ENCODE peak calls at places on chromosomes 7 and 10, in six cellular contexts. R, B, J, I, L and V are unnamed samples.

GRCh38 chr7:100584677-100585510 is 1.0 kb downstream of the LRCH4 start:
- DNase-seq in R (no peak), I (peak), J (peak), L (peak), B (peak), V (peak)

GRCh38 chr7:71444130-71444529 is 312.2 kb downstream of the GALNT17 start:
- DNase-seq in L (no peak), R (no peak), B (no peak), J (no peak), I (no peak), V (no peak)

GRCh38 chr10:91607661-91608442 is 25.0 kb downstream of the PPP1R3C start:
- DNase-seq in R (no peak), L (no peak), B (peak), J (no peak), I (no peak), V (no peak)

GRCh38 chr10:10826125-10826524 is 191.5 kb upstream of the CELF2 start:
- DNase-seq in L (no peak), I (peak), B (no peak), R (no peak), J (no peak), V (no peak)

GRCh38 chr7:43004076-43004475 is 71.9 kb downstream of the MRPL32 start:
- DNase-seq in J (no peak), I (no peak), R (no peak), L (peak), B (no peak), V (no peak)

GRCh38 chr10:10367277-10367676 is 650.4 kb upstream of the CELF2 start:
- DNase-seq in B (no peak), L (no peak), I (no peak), J (no peak), R (no peak), V (no peak)

GRCh38 chr7:134865001-134865845 is 85.8 kb downstream of the CALD1 start:
- DNase-seq in R (no peak), J (no peak), L (peak), B (no peak), I (peak), V (no peak)

GRCh38 chr10:43343126-43343525 is 28.3 kb upstream of the FXYD4 start:
- DNase-seq in I (no peak), B (no peak), R (no peak), J (no peak), L (no peak), V (no peak)

GRCh38 chr7:43694399-43694748 is 34.9 kb downstream of the COA1 start:
- DNase-seq in I (peak), J (no peak), B (no peak), L (no peak), R (no peak), V (no peak)

GRCh38 chr7:124201768-124202349 is 169.0 kb upstream of the TMEM229A start:
- DNase-seq in J (no peak), B (no peak), I (no peak), R (no peak), L (no peak), V (no peak)

GRCh38 chr10:119575506-119575905 is 21.3 kb downstream of the TIAL1 start:
- DNase-seq in I (peak), B (no peak), L (peak), R (no peak), J (no peak), V (no peak)

GRCh38 chr7:47726047-47726726 is 144.3 kb upstream of the TNS3 start:
- DNase-seq in B (no peak), J (no peak), R (no peak), L (no peak), I (no peak), V (no peak)

GRCh38 chr7:148991536-148991935 is 36.8 kb downstream of the PDIA4 start:
- DNase-seq in J (no peak), L (no peak), I (no peak), B (no peak), R (no peak), V (no peak)

GRCh38 chr10:72597897-72598296 is 28.0 kb downstream of the MICU1 start:
- DNase-seq in J (no peak), R (no peak), B (no peak), I (no peak), L (no peak), V (no peak)

GRCh38 chr7:36614954-36615353 is 109.3 kb downstream of the AOAH start:
- DNase-seq in L (no peak), R (no peak), J (peak), I (no peak), B (no peak), V (no peak)

GRCh38 chr7:80918406-80918805 is 445 bp downstream of the SEMA3C start:
- DNase-seq in R (no peak), I (peak), J (peak), L (peak), B (peak), V (peak)

GRCh38 chr7:92092210-92092609 is 42.1 kb downstream of the CYP51A1 start:
- DNase-seq in R (no peak), L (no peak), I (no peak), J (no peak), B (no peak), V (no peak)

GRCh38 chr10:104262055-104262454 is 6.9 kb upstream of the GSTO2 start:
- DNase-seq in L (no peak), B (no peak), J (no peak), R (no peak), I (peak), V (no peak)

GRCh38 chr10:1132584-1132983 is 76.4 kb downstream of the WDR37 start:
- DNase-seq in L (no peak), B (no peak), R (no peak), I (no peak), J (no peak), V (no peak)

GRCh38 chr7:156903232-156903909 is 10.4 kb upstream of the LMBR1 start:
- DNase-seq in R (no peak), I (peak), J (no peak), L (no peak), B (no peak), V (no peak)

GRCh38 chr7:135147899-135148721 is at the start of gene TMEM140:
- DNase-seq in R (peak), B (no peak), J (no peak), I (peak), L (no peak), V (no peak)

GRCh38 chr7:142418316-142418715 is 160.5 kb upstream of the PRSS58 start:
- DNase-seq in J (no peak), L (no peak), I (no peak), B (no peak), R (no peak), V (no peak)

GRCh38 chr7:93160410-93160809 is 12.2 kb upstream of the SAMD9L start:
- DNase-seq in R (no peak), B (no peak), L (no peak), J (no peak), I (no peak), V (no peak)

GRCh38 chr10:102231357-102232318 is 5.5 kb downstream of the ELOVL3 start:
- DNase-seq in I (no peak), R (no peak), B (peak), L (peak), J (peak), V (peak)

GRCh38 chr7:157558061-157558460 is 221.3 kb downstream of the DNAJB6 start:
- DNase-seq in J (no peak), I (no peak), L (no peak), R (no peak), B (no peak), V (no peak)

GRCh38 chr10:100987685-100988049 is 324 bp downstream of the TWNK start:
- DNase-seq in I (no peak), R (no peak), L (no peak), J (no peak), B (no peak), V (no peak)

GRCh38 chr7:57398548-57398947 is 51.4 kb upstream of the ZNF716 start:
- DNase-seq in L (no peak), R (no peak), I (no peak), J (no peak), B (no peak), V (no peak)

GRCh38 chr10:78540355-78541076 is 506.9 kb downstream of the RPS24 start:
- DNase-seq in B (no peak), J (peak), L (no peak), R (no peak), I (peak), V (no peak)

GRCh38 chr7:149680316-149681025 is 92.9 kb downstream of the ZNF467 start:
- DNase-seq in L (no peak), B (no peak), R (no peak), J (no peak), I (peak), V (no peak)

GRCh38 chr7:7426686-7427085 is 109.0 kb downstream of the COL28A1 start:
- DNase-seq in L (no peak), R (no peak), I (peak), J (no peak), B (no peak), V (no peak)

GRCh38 chr7:17369686-17370426 is 71.4 kb downstream of the AHR start:
- DNase-seq in J (no peak), B (no peak), L (peak), I (peak), R (no peak), V (no peak)